ENCODE peak calls at places on chromosomes 3 and 15, in ten cellular contexts. G is spleen, R is HCT116, K is A673, V is transverse colon, B is hepatocyte, W is mesenchymal stem cell, P is tibial nerve, X is GM23248, U is neuronal stem cell. T is an unnamed sample.

GRCh38 chr15:90233701-90234518 is at the start of the genes CIB1 and GDPGP1:
- DNase-seq in G (peak; percentile 100), R (peak; percentile 92), K (peak; percentile 98), V (peak; percentile 99), B (peak; percentile 99), W (peak; percentile 97), P (peak; percentile 91), X (peak; percentile 99), U (peak; percentile 92), T (peak; percentile 98)

GRCh38 chr3:41700155-41700554 is 261.7 kb downstream of the ULK4 start:
- DNase-seq in G (no peak), R (no peak), K (no peak), V (no peak), B (no peak), W (no peak), P (no peak), X (no peak), U (no peak), T (no peak)

GRCh38 chr3:4888913-4889846 is 90.1 kb upstream of the BHLHE40 start:
- DNase-seq in G (no peak), R (no peak), K (no peak), V (no peak), B (no peak), W (peak; percentile 24), P (no peak), X (peak; percentile 42), U (no peak), T (no peak)

GRCh38 chr3:124935264-124935663 is 713 bp upstream of the MUC13 start:
- DNase-seq in G (no peak), R (no peak), K (no peak), V (no peak), B (no peak), W (no peak), P (no peak), X (no peak), U (no peak), T (no peak)

GRCh38 chr15:70160803-70161565 is 63.3 kb upstream of the TLE3 start:
- DNase-seq in G (no peak), R (no peak), K (no peak), V (no peak), B (no peak), W (no peak), P (no peak), X (no peak), U (no peak), T (no peak)

GRCh38 chr15:42014406-42014805 is 6.4 kb downstream of the PLA2G4E start:
- DNase-seq in G (peak; percentile 38), R (no peak), K (no peak), V (no peak), B (no peak), W (no peak), P (no peak), X (no peak), U (no peak), T (no peak)

GRCh38 chr15:55937040-55937439 is 56.4 kb downstream of the NEDD4 start:
- DNase-seq in G (no peak), R (no peak), K (no peak), V (no peak), B (no peak), W (peak; percentile 32), P (no peak), X (no peak), U (no peak), T (no peak)

GRCh38 chr15:39551476-39551875 is 29.4 kb upstream of the THBS1 start:
- DNase-seq in G (no peak), R (no peak), K (no peak), V (no peak), B (no peak), W (no peak), P (no peak), X (no peak), U (no peak), T (no peak)

GRCh38 chr15:98874359-98874758 is 133.2 kb downstream of the PGPEP1L start:
- DNase-seq in G (no peak), R (no peak), K (no peak), V (no peak), B (no peak), W (no peak), P (no peak), X (no peak), U (no peak), T (no peak)

GRCh38 chr15:98872777-98873176 is 134.8 kb downstream of the PGPEP1L start:
- DNase-seq in G (no peak), R (no peak), K (no peak), V (no peak), B (no peak), W (no peak), P (no peak), X (peak; percentile 53), U (no peak), T (no peak)

GRCh38 chr15:98868564-98868963 is 139.0 kb downstream of the PGPEP1L start:
- DNase-seq in G (no peak), R (no peak), K (no peak), V (no peak), B (no peak), W (no peak), P (no peak), X (no peak), U (no peak), T (no peak)

GRCh38 chr15:98873441-98874218 is 134.0 kb downstream of the PGPEP1L start:
- DNase-seq in G (peak; percentile 79), R (peak; percentile 40), K (peak; percentile 92), V (no peak), B (no peak), W (peak; percentile 84), P (no peak), X (peak; percentile 96), U (no peak), T (no peak)

DNA sequence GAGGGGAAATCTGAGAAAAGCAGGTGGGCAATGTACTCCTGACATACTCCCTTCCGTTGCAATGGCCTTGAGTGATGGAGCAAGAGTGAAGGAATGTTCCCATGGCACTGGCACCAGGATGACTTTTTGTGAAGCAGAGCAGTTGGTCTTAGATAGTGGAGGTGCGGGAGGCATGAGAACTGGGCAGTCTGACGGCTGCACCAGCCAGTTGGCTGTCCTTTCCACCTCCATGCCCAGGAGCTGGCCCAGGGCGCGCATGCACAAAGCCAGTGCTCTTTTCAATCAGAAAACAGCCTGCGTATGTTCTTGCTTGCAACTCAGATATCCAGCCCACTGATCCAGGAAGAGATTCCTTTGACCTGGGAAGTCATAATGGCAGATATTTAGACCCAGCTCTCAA is 136.8 kb downstream of the PGPEP1L start:
- DNase-seq in G (no peak), R (no peak), K (no peak), V (no peak), B (no peak), W (no peak), P (no peak), X (no peak), U (no peak), T (no peak)
- H3K4me1 ChIP-seq in G (peaks cover 65% of the 10 kb centered on the region), R (peaks cover 34% of the 10 kb centered on the region), K (peaks cover 50% of the 10 kb centered on the region), V (peaks cover 8% of the 10 kb centered on the region), B (peaks cover 24% of the 10 kb centered on the region), W (peaks cover 15% of the 10 kb centered on the region), P (peaks cover 27% of the 10 kb centered on the region), X (peaks cover 41% of the 10 kb centered on the region), U (peaks cover 28% of the 10 kb centered on the region), T (peaks cover 7% of the 10 kb centered on the region)

GRCh38 chr3:49727154-49727923 is 3.6 kb upstream of the GMPPB start:
- DNase-seq in G (peak; percentile 81), R (no peak), K (no peak), V (no peak), B (no peak), W (no peak), P (no peak), X (no peak), U (no peak), T (no peak)

GRCh38 chr3:49724586-49724985 is 835 bp upstream of the GMPPB start:
- DNase-seq in G (peak; percentile 86), R (no peak), K (no peak), V (peak; percentile 51), B (no peak), W (no peak), P (no peak), X (no peak), U (no peak), T (no peak)

GRCh38 chr3:49725906-49726681 is 2.3 kb upstream of the GMPPB start:
- DNase-seq in G (no peak), R (no peak), K (no peak), V (peak; percentile 76), B (no peak), W (no peak), P (no peak), X (no peak), U (no peak), T (no peak)

GRCh38 chr3:49723631-49724551 is at the start of gene GMPPB:
- DNase-seq in G (peak; percentile 99), R (peak; percentile 92), K (peak; percentile 88), V (peak; percentile 98), B (peak; percentile 99), W (peak; percentile 98), P (peak; percentile 94), X (peak; percentile 100), U (peak; percentile 94), T (peak; percentile 96)

GRCh38 chr3:49727924-49728361 is 4.2 kb upstream of the GMPPB start:
- DNase-seq in G (no peak), R (no peak), K (no peak), V (no peak), B (no peak), W (no peak), P (no peak), X (no peak), U (no peak), T (no peak)
- H3K36me3 ChIP-seq in G (peaks cover 4% of the 10 kb centered on the region), R (peaks cover 11% of the 10 kb centered on the region), K (no peaks in the 10 kb centered on the region), V (no peaks in the 10 kb centered on the region), B (no peaks in the 10 kb centered on the region), W (peaks cover 71% of the 10 kb centered on the region), P (peaks cover 9% of the 10 kb centered on the region), X (peaks cover 6% of the 10 kb centered on the region), U (peaks cover 78% of the 10 kb centered on the region), T (peaks cover 42% of the 10 kb centered on the region)

GRCh38 chr3:188916934-188917391 is 254.8 kb upstream of the TPRG1 start:
- DNase-seq in G (no peak), R (no peak), K (peak; percentile 26), V (no peak), B (no peak), W (peak; percentile 26), P (no peak), X (peak; percentile 36), U (no peak), T (no peak)
- H3K4me3 ChIP-seq in G (no peak overlapping the region), R (no peak overlapping the region), K (no peak overlapping the region), V (no peak overlapping the region), B (no peak overlapping the region), W (no peak overlapping the region), P (no peak overlapping the region), X (no peak overlapping the region), U (no peak overlapping the region), T (no peak overlapping the region)

GRCh38 chr15:96334017-96334704 is 3.7 kb downstream of the NR2F2 start:
- DNase-seq in G (no peak), R (no peak), K (peak; percentile 19), V (peak; percentile 13), B (no peak), W (peak; percentile 32), P (no peak), X (no peak), U (peak; percentile 15), T (no peak)

GRCh38 chr15:96331942-96332853 is 1.7 kb downstream of the NR2F2 start:
- DNase-seq in G (no peak), R (no peak), K (peak; percentile 67), V (peak; percentile 41), B (peak; percentile 67), W (peak; percentile 64), P (no peak), X (peak; percentile 84), U (peak; percentile 11), T (peak; percentile 67)

GRCh38 chr15:96334705-96335428 is 4.4 kb downstream of the NR2F2 start:
- DNase-seq in G (no peak), R (no peak), K (peak; percentile 33), V (peak; percentile 10), B (no peak), W (peak; percentile 34), P (no peak), X (peak; percentile 34), U (no peak), T (no peak)

GRCh38 chr15:96332854-96333193 is 2.3 kb downstream of the NR2F2 start:
- DNase-seq in G (no peak), R (no peak), K (no peak), V (no peak), B (no peak), W (no peak), P (no peak), X (peak; percentile 58), U (no peak), T (no peak)

GRCh38 chr15:96333194-96334016 is 2.9 kb downstream of the NR2F2 start:
- DNase-seq in G (no peak), R (no peak), K (peak; percentile 49), V (peak; percentile 20), B (peak; percentile 54), W (peak; percentile 46), P (no peak), X (peak; percentile 65), U (peak; percentile 26), T (no peak)
- H3K4me1 ChIP-seq in G (peaks cover 37% of the 10 kb centered on the region), R (peaks cover 59% of the 10 kb centered on the region), K (peaks cover 17% of the 10 kb centered on the region), V (no peaks in the 10 kb centered on the region), B (peaks cover 16% of the 10 kb centered on the region), W (no peaks in the 10 kb centered on the region), P (no peaks in the 10 kb centered on the region), X (peaks cover 29% of the 10 kb centered on the region), U (peaks cover 26% of the 10 kb centered on the region), T (peaks cover 32% of the 10 kb centered on the region)